ENCODE peak calls at places on chromosome 9, in eight cellular contexts. One of them, this sample, is unnamed. For H3K4me1 and H3K36me3, the result is how much of the 10 kb centered on the place peaks cover.

GRCh38 chr9:99966720-99967119 is 60.3 kb downstream of the STX17 start:
- DNase-seq in uterus: no peak
- DNase-seq in heart left ventricle: no peak
- DNase-seq in hepatocyte: peak
- DNase-seq in stomach: peak
- DNase-seq in cardiac muscle cell: peak
- DNase-seq in CD4-positive, alpha-beta memory T cell: no peak
- DNase-seq in gastrocnemius medialis: no peak
- DNase-seq in this sample: no peak

GRCh38 chr9:89319015-89319905 is 960 bp downstream of the SECISBP2 start:
- DNase-seq in uterus: no peak
- DNase-seq in gastrocnemius medialis: no peak
- DNase-seq in CD4-positive, alpha-beta memory T cell: no peak
- DNase-seq in cardiac muscle cell: no peak
- DNase-seq in stomach: no peak
- DNase-seq in hepatocyte: no peak
- DNase-seq in heart left ventricle: no peak
- DNase-seq in this sample: no peak

GRCh38 chr9:121568541-121569265 is 69.1 kb upstream of the GGTA1 start:
- DNase-seq in CD4-positive, alpha-beta memory T cell: no peak
- DNase-seq in hepatocyte: no peak
- DNase-seq in heart left ventricle: peak
- DNase-seq in uterus: peak
- DNase-seq in stomach: no peak
- DNase-seq in cardiac muscle cell: peak
- DNase-seq in gastrocnemius medialis: peak
- DNase-seq in this sample: no peak

GRCh38 chr9:92147030-92147853 is 32.0 kb upstream of the SPTLC1 start:
- DNase-seq in cardiac muscle cell: peak
- DNase-seq in CD4-positive, alpha-beta memory T cell: no peak
- DNase-seq in gastrocnemius medialis: no peak
- DNase-seq in hepatocyte: peak
- DNase-seq in stomach: no peak
- DNase-seq in uterus: peak
- DNase-seq in heart left ventricle: peak
- DNase-seq in this sample: peak

GRCh38 chr9:19271081-19271480 is 40.6 kb downstream of the DENND4C start:
- DNase-seq in hepatocyte: no peak
- DNase-seq in cardiac muscle cell: peak
- DNase-seq in heart left ventricle: no peak
- DNase-seq in CD4-positive, alpha-beta memory T cell: no peak
- DNase-seq in stomach: no peak
- DNase-seq in gastrocnemius medialis: no peak
- DNase-seq in uterus: no peak
- DNase-seq in this sample: no peak

GRCh38 chr9:89635816-89636215 is 31.0 kb downstream of the GADD45G start:
- DNase-seq in hepatocyte: no peak
- DNase-seq in stomach: no peak
- DNase-seq in uterus: no peak
- DNase-seq in cardiac muscle cell: peak
- DNase-seq in heart left ventricle: no peak
- DNase-seq in CD4-positive, alpha-beta memory T cell: no peak
- DNase-seq in gastrocnemius medialis: peak
- DNase-seq in this sample: no peak

GRCh38 chr9:22041792-22042191 is 32.7 kb upstream of the CDKN2B start:
- DNase-seq in heart left ventricle: no peak
- DNase-seq in CD4-positive, alpha-beta memory T cell: no peak
- DNase-seq in stomach: peak
- DNase-seq in uterus: no peak
- DNase-seq in hepatocyte: peak
- DNase-seq in gastrocnemius medialis: no peak
- DNase-seq in cardiac muscle cell: peak
- DNase-seq in this sample: no peak

GRCh38 chr9:107491081-107492053 is 1.8 kb upstream of the KLF4 start:
- DNase-seq in heart left ventricle: peak
- DNase-seq in stomach: peak
- DNase-seq in uterus: peak
- DNase-seq in gastrocnemius medialis: peak
- DNase-seq in CD4-positive, alpha-beta memory T cell: no peak
- DNase-seq in hepatocyte: peak
- DNase-seq in cardiac muscle cell: peak
- DNase-seq in this sample: no peak

GRCh38 chr9:15417626-15418025 is 5.0 kb upstream of the SNAPC3 start:
- DNase-seq in uterus: no peak
- DNase-seq in gastrocnemius medialis: no peak
- DNase-seq in CD4-positive, alpha-beta memory T cell: no peak
- DNase-seq in heart left ventricle: no peak
- DNase-seq in hepatocyte: no peak
- DNase-seq in cardiac muscle cell: no peak
- DNase-seq in stomach: no peak
- DNase-seq in this sample: peak

GRCh38 chr9:117734082-117734481 is 29.9 kb downstream of the TLR4 start:
- DNase-seq in gastrocnemius medialis: no peak
- DNase-seq in hepatocyte: no peak
- DNase-seq in heart left ventricle: no peak
- DNase-seq in stomach: no peak
- DNase-seq in cardiac muscle cell: no peak
- DNase-seq in CD4-positive, alpha-beta memory T cell: no peak
- DNase-seq in uterus: no peak
- DNase-seq in this sample: no peak

GRCh38 chr9:116219686-116220085 is 66.1 kb downstream of the PAPPA start:
- DNase-seq in CD4-positive, alpha-beta memory T cell: no peak
- DNase-seq in heart left ventricle: peak
- DNase-seq in hepatocyte: no peak
- DNase-seq in cardiac muscle cell: no peak
- DNase-seq in gastrocnemius medialis: no peak
- DNase-seq in stomach: no peak
- DNase-seq in uterus: no peak
- DNase-seq in this sample: no peak

GRCh38 chr9:124351672-124352468 is 63.4 kb downstream of the PSMB7 start:
- DNase-seq in uterus: no peak
- DNase-seq in stomach: no peak
- DNase-seq in CD4-positive, alpha-beta memory T cell: no peak
- DNase-seq in gastrocnemius medialis: no peak
- DNase-seq in heart left ventricle: no peak
- DNase-seq in hepatocyte: no peak
- DNase-seq in cardiac muscle cell: no peak
- DNase-seq in this sample: no peak

GRCh38 chr9:131227112-131228058 is 48.9 kb downstream of the FAM78A start:
- DNase-seq in heart left ventricle: no peak
- DNase-seq in gastrocnemius medialis: no peak
- DNase-seq in hepatocyte: peak
- DNase-seq in CD4-positive, alpha-beta memory T cell: no peak
- DNase-seq in stomach: peak
- DNase-seq in cardiac muscle cell: peak
- DNase-seq in uterus: peak
- DNase-seq in this sample: no peak

GRCh38 chr9:127309715-127310114 is 45.1 kb downstream of the GARNL3 start:
- DNase-seq in CD4-positive, alpha-beta memory T cell: no peak
- DNase-seq in heart left ventricle: no peak
- DNase-seq in uterus: no peak
- DNase-seq in stomach: no peak
- DNase-seq in gastrocnemius medialis: no peak
- DNase-seq in hepatocyte: no peak
- DNase-seq in cardiac muscle cell: no peak
- DNase-seq in this sample: no peak

GRCh38 chr9:78539904-78540303 is 243.0 kb downstream of the PSAT1 start:
- DNase-seq in stomach: no peak
- DNase-seq in heart left ventricle: no peak
- DNase-seq in cardiac muscle cell: no peak
- DNase-seq in gastrocnemius medialis: peak
- DNase-seq in CD4-positive, alpha-beta memory T cell: no peak
- DNase-seq in uterus: no peak
- DNase-seq in hepatocyte: no peak
- DNase-seq in this sample: no peak

GRCh38 chr9:101027246-101027645 is 1.3 kb upstream of the PLPPR1 start:
- DNase-seq in CD4-positive, alpha-beta memory T cell: no peak
- DNase-seq in uterus: no peak
- DNase-seq in hepatocyte: no peak
- DNase-seq in gastrocnemius medialis: no peak
- DNase-seq in stomach: no peak
- DNase-seq in heart left ventricle: no peak
- DNase-seq in cardiac muscle cell: no peak
- DNase-seq in this sample: no peak

GRCh38 chr9:23769307-23769935 is 56.6 kb downstream of the ELAVL2 start:
- DNase-seq in stomach: no peak
- DNase-seq in cardiac muscle cell: no peak
- DNase-seq in heart left ventricle: no peak
- DNase-seq in gastrocnemius medialis: no peak
- DNase-seq in uterus: no peak
- DNase-seq in hepatocyte: peak
- DNase-seq in CD4-positive, alpha-beta memory T cell: no peak
- DNase-seq in this sample: peak

GRCh38 chr9:105694320-105694847 is at the start of gene TMEM38B:
- DNase-seq in uterus: peak
- DNase-seq in gastrocnemius medialis: peak
- DNase-seq in hepatocyte: peak
- DNase-seq in cardiac muscle cell: peak
- DNase-seq in CD4-positive, alpha-beta memory T cell: peak
- DNase-seq in stomach: peak
- DNase-seq in heart left ventricle: peak
- DNase-seq in this sample: peak

GRCh38 chr9:81705578-81705977 is 16.2 kb upstream of the TLE1 start:
- DNase-seq in heart left ventricle: no peak
- DNase-seq in CD4-positive, alpha-beta memory T cell: no peak
- DNase-seq in stomach: no peak
- DNase-seq in uterus: no peak
- DNase-seq in cardiac muscle cell: no peak
- DNase-seq in gastrocnemius medialis: no peak
- DNase-seq in hepatocyte: no peak
- DNase-seq in this sample: no peak

GRCh38 chr9:104322581-104322980 is 181.5 kb upstream of the OR13F1 start:
- DNase-seq in uterus: no peak
- DNase-seq in gastrocnemius medialis: no peak
- DNase-seq in cardiac muscle cell: no peak
- DNase-seq in stomach: peak
- DNase-seq in heart left ventricle: no peak
- DNase-seq in hepatocyte: no peak
- DNase-seq in CD4-positive, alpha-beta memory T cell: no peak
- DNase-seq in this sample: no peak

GRCh38 chr9:89632136-89633135 is 27.6 kb downstream of the GADD45G start:
- DNase-seq in CD4-positive, alpha-beta memory T cell: no peak
- DNase-seq in uterus: no peak
- DNase-seq in hepatocyte: peak
- DNase-seq in gastrocnemius medialis: no peak
- DNase-seq in heart left ventricle: no peak
- DNase-seq in stomach: no peak
- DNase-seq in cardiac muscle cell: no peak
- DNase-seq in this sample: no peak

GRCh38 chr9:86126998-86127972 is 27.9 kb upstream of the GOLM1 start:
- DNase-seq in heart left ventricle: peak
- DNase-seq in CD4-positive, alpha-beta memory T cell: no peak
- DNase-seq in stomach: peak
- DNase-seq in cardiac muscle cell: peak
- DNase-seq in hepatocyte: peak
- DNase-seq in uterus: no peak
- DNase-seq in gastrocnemius medialis: peak
- DNase-seq in this sample: peak

GRCh38 chr9:79611091-79611614 is 39.4 kb downstream of the TLE4 start:
- DNase-seq in hepatocyte: no peak
- DNase-seq in cardiac muscle cell: peak
- DNase-seq in gastrocnemius medialis: no peak
- DNase-seq in CD4-positive, alpha-beta memory T cell: no peak
- DNase-seq in uterus: no peak
- DNase-seq in heart left ventricle: no peak
- DNase-seq in stomach: no peak
- DNase-seq in this sample: no peak

GRCh38 chr9:125039544-125039943 is 98.7 kb upstream of the GOLGA1 start:
- DNase-seq in cardiac muscle cell: no peak
- DNase-seq in CD4-positive, alpha-beta memory T cell: no peak
- DNase-seq in hepatocyte: no peak
- DNase-seq in gastrocnemius medialis: no peak
- DNase-seq in heart left ventricle: no peak
- DNase-seq in stomach: no peak
- DNase-seq in uterus: no peak
- DNase-seq in this sample: no peak

GRCh38 chr9:70641631-70642030 is 227.2 kb upstream of the KLF9 start:
- DNase-seq in hepatocyte: no peak
- DNase-seq in stomach: no peak
- DNase-seq in CD4-positive, alpha-beta memory T cell: no peak
- DNase-seq in heart left ventricle: no peak
- DNase-seq in cardiac muscle cell: peak
- DNase-seq in gastrocnemius medialis: no peak
- DNase-seq in uterus: no peak
- DNase-seq in this sample: no peak

GRCh38 chr9:70639853-70640814 is 225.7 kb upstream of the KLF9 start:
- DNase-seq in cardiac muscle cell: peak
- DNase-seq in gastrocnemius medialis: no peak
- DNase-seq in hepatocyte: peak
- DNase-seq in CD4-positive, alpha-beta memory T cell: peak
- DNase-seq in uterus: no peak
- DNase-seq in stomach: no peak
- DNase-seq in heart left ventricle: no peak
- DNase-seq in this sample: peak

GRCh38 chr9:70641031-70641430 is 226.6 kb upstream of the KLF9 start:
- DNase-seq in hepatocyte: no peak
- DNase-seq in cardiac muscle cell: no peak
- DNase-seq in stomach: no peak
- DNase-seq in heart left ventricle: no peak
- DNase-seq in gastrocnemius medialis: no peak
- DNase-seq in uterus: no peak
- DNase-seq in CD4-positive, alpha-beta memory T cell: no peak
- DNase-seq in this sample: no peak

GRCh38 chr9:70642421-70642820 is 228.0 kb upstream of the KLF9 start:
- DNase-seq in cardiac muscle cell: no peak
- DNase-seq in hepatocyte: no peak
- DNase-seq in CD4-positive, alpha-beta memory T cell: no peak
- DNase-seq in heart left ventricle: no peak
- DNase-seq in stomach: no peak
- DNase-seq in uterus: no peak
- DNase-seq in gastrocnemius medialis: no peak
- DNase-seq in this sample: no peak
- H3K4me1 ChIP-seq in cardiac muscle cell: under half
- H3K4me1 ChIP-seq in hepatocyte: under half
- H3K4me1 ChIP-seq in CD4-positive, alpha-beta memory T cell: under half
- H3K4me1 ChIP-seq in heart left ventricle: under half
- H3K4me1 ChIP-seq in stomach: under half
- H3K4me1 ChIP-seq in uterus: under half
- H3K4me1 ChIP-seq in gastrocnemius medialis: under half
- H3K4me1 ChIP-seq in this sample: under half

GRCh38 chr9:5786370-5787127 is 46.4 kb downstream of the ERMP1 start:
- DNase-seq in uterus: no peak
- DNase-seq in CD4-positive, alpha-beta memory T cell: no peak
- DNase-seq in stomach: no peak
- DNase-seq in hepatocyte: no peak
- DNase-seq in gastrocnemius medialis: no peak
- DNase-seq in heart left ventricle: no peak
- DNase-seq in cardiac muscle cell: no peak
- DNase-seq in this sample: no peak
- H3K36me3 ChIP-seq in uterus: under half
- H3K36me3 ChIP-seq in CD4-positive, alpha-beta memory T cell: under half
- H3K36me3 ChIP-seq in stomach: under half
- H3K36me3 ChIP-seq in hepatocyte: under half
- H3K36me3 ChIP-seq in gastrocnemius medialis: under half
- H3K36me3 ChIP-seq in heart left ventricle: under half
- H3K36me3 ChIP-seq in cardiac muscle cell: under half
- H3K36me3 ChIP-seq in this sample: under half

GRCh38 chr9:37380570-37380969 is 41.9 kb upstream of the GRHPR start:
- DNase-seq in hepatocyte: no peak
- DNase-seq in gastrocnemius medialis: no peak
- DNase-seq in CD4-positive, alpha-beta memory T cell: no peak
- DNase-seq in heart left ventricle: no peak
- DNase-seq in stomach: no peak
- DNase-seq in uterus: no peak
- DNase-seq in cardiac muscle cell: no peak
- DNase-seq in this sample: no peak
- H3K4me1 ChIP-seq in hepatocyte: under half
- H3K4me1 ChIP-seq in gastrocnemius medialis: under half
- H3K4me1 ChIP-seq in CD4-positive, alpha-beta memory T cell: under half
- H3K4me1 ChIP-seq in heart left ventricle: under half
- H3K4me1 ChIP-seq in stomach: under half
- H3K4me1 ChIP-seq in uterus: under half
- H3K4me1 ChIP-seq in cardiac muscle cell: under half
- H3K4me1 ChIP-seq in this sample: under half

GRCh38 chr9:130120832-130121231 is 51.4 kb upstream of the NCS1 start:
- DNase-seq in hepatocyte: no peak
- DNase-seq in uterus: no peak
- DNase-seq in gastrocnemius medialis: no peak
- DNase-seq in stomach: no peak
- DNase-seq in CD4-positive, alpha-beta memory T cell: no peak
- DNase-seq in heart left ventricle: no peak
- DNase-seq in cardiac muscle cell: no peak
- DNase-seq in this sample: no peak
- H3K36me3 ChIP-seq in hepatocyte: under half
- H3K36me3 ChIP-seq in uterus: under half
- H3K36me3 ChIP-seq in gastrocnemius medialis: under half
- H3K36me3 ChIP-seq in stomach: under half
- H3K36me3 ChIP-seq in CD4-positive, alpha-beta memory T cell: under half
- H3K36me3 ChIP-seq in heart left ventricle: half or more
- H3K36me3 ChIP-seq in cardiac muscle cell: under half
- H3K36me3 ChIP-seq in this sample: under half